ENCODE peak calls at places on chromosomes 7 and 10, in six cellular contexts. X is CD8-positive, alpha-beta memory T cell; Y is SJSA1; W is CD8-positive, alpha-beta T cell; U is ascending aorta; O is foreskin keratinocyte. F is an unnamed sample.

GRCh38 chr10:104317195-104318095 is 20.8 kb downstream of the ITPRIP start:
- DNase-seq in X (no peak), Y (no peak), W (no peak), U (no peak), O (peak; percentile 44), F (no peak)

GRCh38 chr10:123564631-123565030 is 101.5 kb upstream of the GPR26 start:
- DNase-seq in X (no peak), Y (peak; percentile 22), W (no peak), U (no peak), O (no peak), F (no peak)

GRCh38 chr7:87875151-87876039 is 765 bp downstream of the SLC25A40 start:
- DNase-seq in X (no peak), Y (peak; percentile 10), W (peak; percentile 4), U (no peak), O (peak; percentile 15), F (peak; percentile 31)

GRCh38 chr7:151757274-151757673 is 119.6 kb downstream of the PRKAG2 start:
- DNase-seq in X (no peak), Y (peak; percentile 90), W (no peak), U (no peak), O (no peak), F (no peak)

GRCh38 chr7:84801396-84801795 is 385.5 kb downstream of the SEMA3D start:
- DNase-seq in X (no peak), Y (no peak), W (no peak), U (no peak), O (peak; percentile 32), F (no peak)

GRCh38 chr10:59222788-59223187 is 46.3 kb downstream of the PHYHIPL start:
- DNase-seq in X (no peak), Y (no peak), W (no peak), U (no peak), O (peak; percentile 4), F (no peak)

GRCh38 chr7:37231613-37232012 is 217.1 kb downstream of the ELMO1 start:
- DNase-seq in X (no peak), Y (no peak), W (no peak), U (no peak), O (no peak), F (no peak)

GRCh38 chr10:72000073-72001025 is 36.2 kb downstream of the CHST3 start:
- DNase-seq in X (no peak), Y (no peak), W (no peak), U (no peak), O (no peak), F (no peak)

GRCh38 chr10:72466018-72466417 is 111.3 kb upstream of the DNAJB12 start:
- DNase-seq in X (no peak), Y (no peak), W (no peak), U (no peak), O (no peak), F (no peak)

GRCh38 chr7:111561659-111561908 is 708 bp downstream of the IMMP2L start:
- DNase-seq in X (no peak), Y (no peak), W (no peak), U (no peak), O (no peak), F (no peak)

GRCh38 chr7:146557971-146558469 is 441.4 kb downstream of the CNTNAP2 start:
- DNase-seq in X (no peak), Y (no peak), W (no peak), U (no peak), O (no peak), F (no peak)

GRCh38 chr7:108200326-108200725 is 70.2 kb upstream of the LAMB4 start:
- DNase-seq in X (no peak), Y (no peak), W (no peak), U (no peak), O (peak; percentile 84), F (no peak)

GRCh38 chr10:28677889-28678686 is 767 bp downstream of the BAMBI start:
- DNase-seq in X (peak; percentile 9), Y (peak; percentile 56), W (no peak), U (no peak), O (peak; percentile 52), F (peak; percentile 31)

GRCh38 chr7:81944103-81944502 is 174.3 kb upstream of the HGF start:
- DNase-seq in X (no peak), Y (no peak), W (no peak), U (no peak), O (no peak), F (no peak)

GRCh38 chr10:133390597-133391248 is 3.2 kb upstream of the MTG1 start:
- DNase-seq in X (no peak), Y (no peak), W (no peak), U (no peak), O (no peak), F (no peak)

GRCh38 chr10:46515402-46516192 is 40.9 kb downstream of the GPRIN2 start:
- DNase-seq in X (no peak), Y (no peak), W (no peak), U (no peak), O (no peak), F (no peak)

GRCh38 chr7:110877086-110877485 is 213.8 kb upstream of the LRRN3 start:
- DNase-seq in X (no peak), Y (no peak), W (no peak), U (no peak), O (no peak), F (no peak)

GRCh38 chr7:31521336-31522010 is 7.6 kb downstream of the ITPRID1 start:
- DNase-seq in X (no peak), Y (no peak), W (no peak), U (no peak), O (peak; percentile 33), F (no peak)

DNA sequence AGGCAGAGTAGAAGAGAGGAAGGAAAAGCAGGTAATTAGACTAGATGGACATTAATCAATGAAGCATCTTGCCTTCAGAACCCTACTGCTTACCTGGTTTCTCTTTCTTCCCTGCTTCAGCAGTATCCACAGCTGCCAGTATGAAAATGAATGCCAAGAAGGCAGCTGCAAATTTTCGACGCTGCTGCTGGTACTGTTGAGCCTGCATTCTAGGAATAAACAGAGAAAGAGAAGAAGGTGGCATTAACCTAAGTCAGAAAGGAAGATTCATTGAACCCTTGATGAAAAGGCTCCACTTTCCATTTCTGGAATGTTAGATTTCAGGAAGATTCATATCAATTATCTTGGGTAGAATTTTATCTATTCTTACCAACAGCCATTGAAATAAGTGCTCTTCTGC is 88.8 kb downstream of the PTN start:
- DNase-seq in X (no peak), Y (no peak), W (no peak), U (no peak), O (no peak), F (no peak)
- H3K27ac ChIP-seq in X (no peak overlapping the region), Y (no peak overlapping the region), W (no peak overlapping the region), U (no peak overlapping the region), O (no peak overlapping the region), F (no peak overlapping the region)

DNA sequence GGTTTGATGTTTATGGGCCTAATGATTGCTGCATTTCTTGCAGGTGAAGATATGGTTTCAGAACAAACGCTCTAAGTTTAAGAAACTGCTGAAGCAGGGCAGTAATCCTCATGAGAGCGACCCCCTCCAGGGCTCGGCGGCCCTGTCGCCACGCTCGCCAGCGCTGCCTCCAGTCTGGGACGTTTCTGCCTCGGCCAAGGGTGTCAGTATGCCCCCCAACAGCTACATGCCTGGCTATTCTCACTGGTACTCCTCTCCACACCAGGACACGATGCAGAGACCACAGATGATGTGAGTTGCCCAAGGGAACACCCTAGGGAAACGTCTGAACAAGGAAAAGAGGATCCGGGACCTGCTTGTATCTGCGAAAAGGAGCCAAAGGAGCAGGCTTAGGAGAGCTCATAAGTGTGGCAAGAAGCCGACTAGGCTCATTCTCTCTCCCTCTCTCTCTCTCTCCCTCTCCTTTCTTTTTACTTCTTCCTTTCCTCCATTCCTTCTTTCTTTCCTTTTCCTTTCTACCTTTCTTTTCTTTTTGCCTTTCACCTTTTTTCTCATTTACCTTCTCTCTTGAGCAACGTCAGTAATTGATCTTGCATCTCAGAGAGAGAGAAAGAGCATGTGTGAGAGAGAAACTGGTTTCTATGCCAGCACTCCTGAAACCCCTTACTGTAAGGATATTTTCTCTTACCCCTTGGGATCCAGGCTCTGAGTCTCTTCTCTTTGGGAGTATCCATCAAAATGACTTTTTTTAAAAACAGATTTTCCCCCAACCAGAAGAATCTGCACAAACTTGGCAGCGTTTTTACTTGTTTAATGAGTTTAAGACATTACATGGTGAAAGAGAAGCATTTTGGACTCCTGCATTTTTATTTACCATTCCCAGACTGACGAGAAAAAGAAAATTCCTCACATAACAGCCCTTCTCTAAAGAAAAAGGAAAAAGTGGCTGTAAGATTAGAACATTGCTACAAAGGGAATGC is 4.7 kb downstream of the DLX6 start:
- DNase-seq in X (no peak), Y (no peak), W (no peak), U (no peak), O (no peak), F (no peak)
- H3K27me3 ChIP-seq in X (peaks cover 66% of the 10 kb centered on the region), Y (no peaks in the 10 kb centered on the region), W (peaks cover 47% of the 10 kb centered on the region), U (peaks cover 18% of the 10 kb centered on the region), O (peaks cover 56% of the 10 kb centered on the region), F (peaks cover 100% of the 10 kb centered on the region)

GRCh38 chr7:139777948-139778841 is at the start of gene HIPK2:
- DNase-seq in X (peak; percentile 58), Y (peak; percentile 45), W (peak; percentile 62), U (peak; percentile 38), O (peak; percentile 21), F (peak; percentile 84)

GRCh38 chr7:139774376-139774775 is 3.4 kb downstream of the HIPK2 start:
- DNase-seq in X (no peak), Y (peak; percentile 77), W (no peak), U (no peak), O (peak; percentile 87), F (no peak)

GRCh38 chr7:139776486-139777303 is 1.1 kb downstream of the HIPK2 start:
- DNase-seq in X (no peak), Y (peak; percentile 68), W (no peak), U (no peak), O (peak; percentile 48), F (no peak)

GRCh38 chr7:139777304-139777890 is 401 bp downstream of the HIPK2 start:
- DNase-seq in X (peak; percentile 18), Y (no peak), W (peak; percentile 29), U (no peak), O (no peak), F (peak; percentile 52)

DNA sequence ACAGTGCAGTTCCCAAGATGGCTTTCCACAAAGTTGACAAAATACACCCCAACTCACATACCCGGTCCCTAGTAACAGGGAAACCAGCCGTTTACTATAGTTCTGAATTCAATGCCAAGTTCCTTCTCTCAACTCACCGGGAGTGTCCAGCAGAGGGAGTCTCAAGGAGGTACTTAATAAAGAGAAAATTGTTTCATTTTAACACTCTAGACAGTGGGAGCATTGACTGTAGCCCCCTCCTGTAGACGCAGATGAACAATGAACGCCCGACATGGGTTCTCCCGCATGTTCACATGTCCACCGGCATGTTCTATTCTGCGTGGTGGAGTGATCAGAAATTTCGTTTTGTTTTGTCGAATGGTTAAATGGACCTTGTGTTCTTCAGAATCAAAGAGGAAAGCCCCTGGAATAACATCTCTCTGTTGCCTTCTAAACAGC is 1.9 kb downstream of the HIPK2 start:
- DNase-seq in X (peak; percentile 45), Y (peak; percentile 81), W (peak; percentile 43), U (peak; percentile 19), O (peak; percentile 65), F (no peak)
- H3K27ac ChIP-seq in X (peak overlapping the region; percentile 81), Y (peak overlapping the region; percentile 73), W (peak overlapping the region; percentile 62), U (peak overlapping the region; percentile 94), O (peak overlapping the region; percentile 76), F (peak overlapping the region; percentile 94)

GRCh38 chr10:49396666-49396999 is 744 bp upstream of the DRGX start:
- DNase-seq in X (no peak), Y (no peak), W (no peak), U (no peak), O (no peak), F (no peak)

GRCh38 chr10:49397036-49397999 is 1.4 kb upstream of the DRGX start:
- DNase-seq in X (no peak), Y (peak; percentile 11), W (no peak), U (no peak), O (no peak), F (no peak)

GRCh38 chr10:49398000-49398861 is 2.3 kb upstream of the DRGX start:
- DNase-seq in X (peak; percentile 37), Y (peak; percentile 36), W (peak; percentile 30), U (no peak), O (peak; percentile 53), F (peak; percentile 55)

GRCh38 chr10:49394933-49395740 is 752 bp downstream of the DRGX start:
- DNase-seq in X (no peak), Y (no peak), W (no peak), U (no peak), O (no peak), F (no peak)

GRCh38 chr10:49395741-49396665 is at the start of gene DRGX:
- DNase-seq in X (no peak), Y (no peak), W (no peak), U (no peak), O (no peak), F (no peak)
- H3K27me3 ChIP-seq in X (peaks cover 54% of the 10 kb centered on the region), Y (peaks cover 85% of the 10 kb centered on the region), W (peaks cover 42% of the 10 kb centered on the region), U (peaks cover 35% of the 10 kb centered on the region), O (peaks cover 95% of the 10 kb centered on the region), F (peaks cover 100% of the 10 kb centered on the region)